ENCODE peak calls at places on chromosomes 2 and 18, in seven cellular contexts. I is OCI-LY7; T is stimulated activated CD4-positive, alpha-beta T cell treated with anti-CD3 and anti-CD28 coated beads, Interleukin-12 subunit alpha, Interleukin-12 subunit beta, amount 100 ng/mL, for 4 hours; C is left ventricle myocardium inferior; R is NCI-H1694 treated with DMSO at 0.1 percent for 48 hours; A is AG20443; M is progenitor cell of endocrine pancreas. U is an unnamed sample.

GRCh38 chr2:196718796-196719564 is 79.5 kb downstream of the CCDC150 start:
- DNase-seq in I (no peak), T (no peak), C (no peak), R (no peak), A (peak; percentile 84), M (peak; percentile 13), U (no peak)

GRCh38 chr2:205461169-205461568 is 221.1 kb upstream of the NRP2 start:
- DNase-seq in I (no peak), T (no peak), C (no peak), R (no peak), A (no peak), M (no peak), U (no peak)

GRCh38 chr2:174846941-174847938 is 83.0 kb upstream of the CHRNA1 start:
- DNase-seq in I (no peak), T (no peak), C (no peak), R (peak; percentile 43), A (peak; percentile 70), M (no peak), U (no peak)

GRCh38 chr2:51953931-51954330 is 922.0 kb upstream of the NRXN1 start:
- DNase-seq in I (no peak), T (no peak), C (no peak), R (no peak), A (no peak), M (no peak), U (no peak)

GRCh38 chr2:41900299-41900698 is 147.5 kb upstream of the PKDCC start:
- DNase-seq in I (no peak), T (no peak), C (no peak), R (no peak), A (no peak), M (no peak), U (no peak)

GRCh38 chr2:229489016-229489415 is 217.9 kb upstream of the PID1 start:
- DNase-seq in I (no peak), T (no peak), C (no peak), R (no peak), A (peak; percentile 43), M (no peak), U (no peak)

GRCh38 chr18:51070545-51070944 is 40.5 kb downstream of the SMAD4 start:
- DNase-seq in I (no peak), T (no peak), C (no peak), R (no peak), A (peak; percentile 47), M (no peak), U (no peak)

GRCh38 chr2:101858246-101858645 is 133.5 kb upstream of the IL1R2 start:
- DNase-seq in I (no peak), T (no peak), C (no peak), R (no peak), A (no peak), M (no peak), U (no peak)

GRCh38 chr2:239553376-239554000 is 152.7 kb upstream of the HDAC4 start:
- DNase-seq in I (no peak), T (no peak), C (no peak), R (no peak), A (no peak), M (no peak), U (no peak)

GRCh38 chr2:207993141-207993763 is 32.1 kb downstream of the PLEKHM3 start:
- DNase-seq in I (peak; percentile 10), T (no peak), C (no peak), R (no peak), A (peak; percentile 66), M (no peak), U (no peak)

GRCh38 chr18:63848159-63848558 is 39.3 kb upstream of the SERPINB2 start:
- DNase-seq in I (peak; percentile 12), T (no peak), C (no peak), R (peak; percentile 9), A (peak; percentile 55), M (no peak), U (no peak)

GRCh38 chr2:183010112-183010511 is 28.1 kb downstream of the NCKAP1 start:
- DNase-seq in I (no peak), T (no peak), C (peak; percentile 29), R (no peak), A (peak; percentile 7), M (no peak), U (no peak)

GRCh38 chr2:108363048-108363899 is 14.5 kb upstream of the SULT1C4 start:
- DNase-seq in I (no peak), T (peak; percentile 6), C (no peak), R (no peak), A (no peak), M (no peak), U (peak; percentile 14)

GRCh38 chr2:8392098-8392844 is 289.6 kb upstream of the ID2 start:
- DNase-seq in I (no peak), T (no peak), C (no peak), R (no peak), A (no peak), M (no peak), U (no peak)

U was measured in activated naive CD8-positive, alpha-beta T cell treated with anti-CD3 and anti-CD28 coated beads for 36 hours.